ENCODE peak calls at places on chromosomes 13 and 19, in eight cellular contexts. G, W, E, L, B, U, M and F are unnamed samples.

GRCh38 chr19:401836-402535 is 7.0 kb downstream of the C2CD4C start:
- DNase-seq in G (peak), W (no peak), E (no peak), L (no peak), B (peak), U (no peak), M (no peak), F (no peak)

GRCh38 chr13:110377178-110378175 is 70.4 kb downstream of the COL4A2 start:
- DNase-seq in G (no peak), W (no peak), E (no peak), L (no peak), B (no peak), U (no peak), M (no peak), F (no peak)

GRCh38 chr19:661427-662196 is 1.4 kb downstream of the RNF126 start:
- DNase-seq in G (no peak), W (no peak), E (no peak), L (no peak), B (no peak), U (no peak), M (no peak), F (no peak)

GRCh38 chr13:98846991-98847390 is 94.5 kb upstream of the SLC15A1 start:
- DNase-seq in G (no peak), W (no peak), E (no peak), L (no peak), B (no peak), U (no peak), M (no peak), F (no peak)

GRCh38 chr13:113970810-113971470 is 2.9 kb downstream of the C13orf46 start:
- DNase-seq in G (no peak), W (no peak), E (peak), L (no peak), B (no peak), U (no peak), M (no peak), F (peak)

GRCh38 chr19:6278740-6279619 is 795 bp downstream of the MLLT1 start:
- DNase-seq in G (no peak), W (no peak), E (no peak), L (no peak), B (no peak), U (no peak), M (no peak), F (no peak)

GRCh38 chr19:40702337-40703012 is 12.0 kb upstream of the NUMBL start:
- DNase-seq in G (no peak), W (no peak), E (no peak), L (no peak), B (peak), U (no peak), M (no peak), F (no peak)

GRCh38 chr13:48446454-48446853 is 33.5 kb upstream of the LPAR6 start:
- DNase-seq in G (no peak), W (no peak), E (no peak), L (no peak), B (no peak), U (peak), M (peak), F (no peak)

GRCh38 chr13:94925263-94925662 is 212.9 kb upstream of the SOX21 start:
- DNase-seq in G (no peak), W (no peak), E (no peak), L (no peak), B (no peak), U (no peak), M (no peak), F (no peak)

GRCh38 chr13:51619614-51620013 is 35.4 kb downstream of the WDFY2 start:
- DNase-seq in G (no peak), W (no peak), E (no peak), L (no peak), B (no peak), U (peak), M (no peak), F (no peak)

GRCh38 chr19:42291437-42291815 is 10.5 kb upstream of the PRR19 start:
- DNase-seq in G (no peak), W (no peak), E (no peak), L (no peak), B (no peak), U (no peak), M (no peak), F (no peak)

GRCh38 chr19:38778733-38779132 is 5.4 kb upstream of the LGALS7 start:
- DNase-seq in G (no peak), W (no peak), E (no peak), L (no peak), B (no peak), U (no peak), M (no peak), F (no peak)